ENCODE peak calls at places on chromosomes 13 and 19, in six cellular contexts. X is kidney tubule cell; D is H54; O is heart left ventricle; G is stimulated activated CD8-positive, alpha-beta memory T cell treated with anti-CD3 and anti-CD28 coated beads, Interleukin-4, amount 100 ng/mL, for 48 hours; V is GM10248. Z is an unnamed sample.

GRCh38 chr13:63605962-63606361 is 2190.3 kb upstream of the PCDH20 start:
- DNase-seq in X (peak), D (no peak), O (no peak), G (no peak), V (no peak), Z (no peak)

GRCh38 chr19:30227071-30227621 is 145.0 kb upstream of the ZNF536 start:
- DNase-seq in X (peak), D (peak), O (no peak), G (no peak), V (peak), Z (no peak)

GRCh38 chr13:24269803-24270202 is 39.6 kb upstream of the C1QTNF9 start:
- DNase-seq in X (no peak), D (no peak), O (no peak), G (no peak), V (no peak), Z (no peak)

GRCh38 chr13:65653548-65654078 is 1576.5 kb downstream of the PCDH9 start:
- DNase-seq in X (no peak), D (no peak), O (no peak), G (no peak), V (no peak), Z (no peak)

GRCh38 chr13:48801255-48801654 is 147.5 kb downstream of the CYSLTR2 start:
- DNase-seq in X (peak), D (no peak), O (no peak), G (no peak), V (no peak), Z (no peak)

GRCh38 chr13:56424246-56424645 is 716.5 kb upstream of the PRR20A start:
- DNase-seq in X (no peak), D (no peak), O (no peak), G (no peak), V (no peak), Z (no peak)

GRCh38 chr19:40805258-40805868 is 6.4 kb downstream of the EGLN2 start:
- DNase-seq in X (no peak), D (no peak), O (no peak), G (no peak), V (no peak), Z (no peak)

GRCh38 chr13:113848431-113849260 is 15.2 kb downstream of the GAS6 start:
- DNase-seq in X (no peak), D (no peak), O (no peak), G (peak), V (no peak), Z (no peak)

GRCh38 chr19:34367424-34367957 is 2.5 kb downstream of the GPI start:
- DNase-seq in X (no peak), D (no peak), O (no peak), G (no peak), V (no peak), Z (no peak)

GRCh38 chr13:95754069-95754468 is 77.1 kb downstream of the DNAJC3 start:
- DNase-seq in X (no peak), D (no peak), O (no peak), G (no peak), V (no peak), Z (no peak)

GRCh38 chr19:55686311-55687050 is 11.5 kb downstream of the EPN1 start:
- DNase-seq in X (no peak), D (no peak), O (peak), G (no peak), V (no peak), Z (peak)

GRCh38 chr19:55283548-55284393 is at the start of gene BRSK1:
- DNase-seq in X (peak), D (peak), O (peak), G (peak), V (no peak), Z (peak)

GRCh38 chr19:4389511-4390016 is 10.8 kb downstream of the SH3GL1 start:
- DNase-seq in X (no peak), D (no peak), O (no peak), G (no peak), V (no peak), Z (no peak)

GRCh38 chr13:51623473-51623872 is 39.2 kb downstream of the WDFY2 start:
- DNase-seq in X (no peak), D (no peak), O (no peak), G (no peak), V (no peak), Z (no peak)

GRCh38 chr19:43639507-43640423 is at the start of gene CADM4:
- DNase-seq in X (peak), D (no peak), O (no peak), G (peak), V (peak), Z (peak)

GRCh38 chr19:1449467-1450442 is at the start of gene APC2:
- DNase-seq in X (no peak), D (no peak), O (no peak), G (peak), V (no peak), Z (no peak)

GRCh38 chr19:46745521-46746280 is at the start of gene FKRP:
- DNase-seq in X (no peak), D (no peak), O (peak), G (peak), V (peak), Z (peak)

GRCh38 chr19:40697007-40697406 is 6.6 kb upstream of the NUMBL start:
- DNase-seq in X (no peak), D (no peak), O (no peak), G (no peak), V (no peak), Z (no peak)

GRCh38 chr13:109651854-109652253 is 134.5 kb downstream of the IRS2 start:
- DNase-seq in X (no peak), D (no peak), O (no peak), G (no peak), V (no peak), Z (no peak)

GRCh38 chr13:24557121-24557520 is 44.5 kb upstream of the PARP4 start:
- DNase-seq in X (no peak), D (no peak), O (no peak), G (no peak), V (no peak), Z (no peak)